ENCODE peak calls at places on chromosomes 7 and 10, in five cellular contexts. Z is PC-3, A is esophagus squamous epithelium, W is H9, H is GM23248. G is an unnamed sample.

GRCh38 chr7:36723951-36724664 is at the start of gene AOAH:
- DNase-seq in Z (no peak), W (no peak), H (no peak), A (peak), G (peak)

GRCh38 chr7:36894190-36894589 is 169.9 kb upstream of the AOAH start:
- DNase-seq in H (no peak), Z (no peak), A (no peak), W (no peak), G (no peak)

GRCh38 chr10:129963831-129964501 is at the start of gene EBF3:
- DNase-seq in H (peak), Z (peak), A (no peak), W (peak), G (no peak)

GRCh38 chr7:101817031-101817929 is at the start of gene CUX1:
- DNase-seq in H (peak), A (no peak), W (peak), Z (peak), G (no peak)

GRCh38 chr10:24381235-24382010 is 172.5 kb downstream of the KIAA1217 start:
- DNase-seq in A (no peak), H (no peak), W (no peak), Z (no peak), G (no peak)

GRCh38 chr7:66169616-66170015 is 35.5 kb upstream of the TPST1 start:
- DNase-seq in A (no peak), W (no peak), H (no peak), Z (no peak), G (no peak)

GRCh38 chr7:13990319-13990983 is 985 bp upstream of the ETV1 start:
- DNase-seq in A (no peak), W (peak), Z (peak), H (peak), G (peak)

GRCh38 chr10:86178401-86179142 is 188.0 kb downstream of the GRID1 start:
- DNase-seq in Z (no peak), W (peak), H (peak), A (no peak), G (no peak)

GRCh38 chr10:124220547-124220946 is 127.1 kb upstream of the CHST15 start:
- DNase-seq in A (no peak), Z (no peak), H (no peak), W (no peak), G (no peak)

GRCh38 chr10:46516660-46517416 is 39.6 kb downstream of the GPRIN2 start:
- DNase-seq in Z (peak), A (no peak), W (peak), H (peak), G (peak)

GRCh38 chr10:123804716-123805115 is 86.9 kb downstream of the CPXM2 start:
- DNase-seq in A (no peak), Z (no peak), W (no peak), H (peak), G (no peak)

GRCh38 chr10:110754375-110755120 is 110.4 kb downstream of the RBM20 start:
- DNase-seq in Z (no peak), W (no peak), H (no peak), A (no peak), G (no peak)

GRCh38 chr10:128158024-128158795 is 32.0 kb upstream of the MKI67 start:
- DNase-seq in A (no peak), Z (no peak), H (no peak), W (no peak), G (no peak)

GRCh38 chr7:50610521-50611277 is 45.5 kb upstream of the DDC start:
- DNase-seq in W (no peak), Z (peak), H (peak), A (no peak), G (no peak)

GRCh38 chr7:155234950-155235789 is 62.5 kb upstream of the INSIG1 start:
- DNase-seq in Z (peak), A (no peak), W (no peak), H (no peak), G (no peak)

GRCh38 chr10:59091239-59091638 is 85.2 kb upstream of the PHYHIPL start:
- DNase-seq in W (no peak), Z (no peak), A (no peak), H (no peak), G (no peak)

GRCh38 chr7:41641006-41641714 is 61.7 kb downstream of the INHBA start:
- DNase-seq in W (no peak), H (no peak), A (no peak), Z (no peak), G (no peak)

GRCh38 chr10:126570631-126571170 is 99.8 kb downstream of the C10orf90 start:
- DNase-seq in Z (no peak), H (peak), A (no peak), W (no peak), G (no peak)

GRCh38 chr7:141416691-141417268 is 134.4 kb upstream of the AGK start:
- DNase-seq in Z (no peak), W (no peak), A (no peak), H (no peak), G (no peak)

GRCh38 chr7:131509087-131509486 is 47.3 kb downstream of the PODXL start:
- DNase-seq in W (no peak), Z (no peak), A (no peak), H (no peak), G (no peak)

GRCh38 chr7:131513245-131514061 is 43.0 kb downstream of the PODXL start:
- DNase-seq in H (peak), W (peak), A (no peak), Z (peak), G (peak)

GRCh38 chr7:131509781-131510180 is 46.6 kb downstream of the PODXL start:
- DNase-seq in A (no peak), Z (no peak), W (no peak), H (no peak), G (no peak)

GRCh38 chr7:131511071-131511470 is 45.4 kb downstream of the PODXL start:
- DNase-seq in A (no peak), Z (no peak), W (no peak), H (no peak), G (no peak)

DNA sequence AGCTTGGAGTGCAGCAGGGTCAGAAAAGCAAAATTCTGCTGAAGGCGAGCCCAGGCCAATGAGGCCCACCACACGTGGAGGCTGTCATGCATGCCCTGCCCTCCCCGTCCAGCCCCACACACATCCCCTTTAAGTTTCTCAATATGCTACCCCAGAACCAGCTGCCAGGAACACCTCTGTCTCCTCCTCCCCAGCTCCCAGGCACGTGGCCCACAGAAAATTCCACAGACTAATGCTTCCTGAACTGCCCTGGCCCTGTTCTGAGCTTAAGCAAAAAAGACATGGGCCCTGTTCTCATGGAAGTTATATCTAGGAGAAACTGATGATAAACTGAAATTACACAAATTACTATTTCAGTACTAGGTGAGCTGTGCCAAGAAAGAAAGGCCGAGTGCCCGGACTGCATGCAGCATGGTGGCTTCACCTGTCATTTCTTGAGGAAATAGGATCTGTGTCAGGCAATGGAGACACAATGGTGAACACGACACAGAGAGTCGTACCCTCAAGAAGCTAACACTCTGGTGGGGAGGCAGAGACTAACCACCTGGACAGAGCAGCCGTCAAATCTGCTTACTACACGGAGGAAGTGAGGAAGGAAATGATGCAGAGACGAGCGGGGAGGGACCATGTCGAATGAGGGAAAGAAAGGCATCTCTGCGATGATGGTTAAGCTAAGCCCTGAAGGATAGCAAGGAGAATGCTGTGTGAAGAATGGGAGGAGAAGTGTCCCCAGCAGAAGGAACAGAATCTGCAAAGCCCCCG is 44.5 kb downstream of the PODXL start:
- DNase-seq in W (no peak), A (no peak), H (no peak), Z (no peak), G (no peak)
- H3K27ac ChIP-seq in W (peak), A (no peak), H (no peak), Z (no peak), G (peak)

GRCh38 chr7:100156331-100157068 is 2.0 kb downstream of the TRAPPC14 start:
- DNase-seq in Z (no peak), A (no peak), W (no peak), H (no peak), G (no peak)
- H3K27ac ChIP-seq in Z (no peak), A (peak), W (no peak), H (no peak), G (peak)

GRCh38 chr7:38229386-38229785 is 44.0 kb downstream of the TARP start:
- DNase-seq in A (no peak), W (no peak), H (peak), Z (peak), G (no peak)
- H3K27ac ChIP-seq in A (no peak), W (no peak), H (no peak), Z (no peak), G (no peak)

GRCh38 chr10:52780391-52781155 is 8.0 kb upstream of the MBL2 start:
- DNase-seq in W (no peak), Z (no peak), H (no peak), A (no peak), G (no peak)
- H3K27ac ChIP-seq in W (no peak), Z (no peak), H (no peak), A (no peak), G (no peak)

DNA sequence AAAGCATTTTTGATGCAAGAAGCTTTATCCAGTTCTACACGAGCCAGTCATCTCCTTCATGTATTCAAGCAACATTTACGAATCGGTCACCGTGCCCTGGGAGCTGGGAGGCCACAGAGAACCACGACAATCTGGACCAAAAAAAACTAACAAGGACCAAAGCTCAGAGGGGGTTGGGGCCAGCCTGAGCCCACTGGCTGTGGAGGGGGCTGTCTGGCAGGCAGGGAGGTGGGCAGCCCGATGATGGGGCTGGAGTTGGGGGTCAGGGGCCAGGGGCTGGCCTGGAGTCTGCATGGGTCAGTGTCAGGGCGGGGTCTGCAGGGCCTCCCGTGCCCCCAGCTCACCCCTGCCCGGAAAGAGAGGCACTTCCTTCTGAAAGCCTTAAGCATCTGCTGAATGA is 12.5 kb upstream of the GRIFIN start:
- DNase-seq in H (peak), W (no peak), Z (no peak), A (no peak), G (no peak)
- H3K27ac ChIP-seq in H (peak), W (no peak), Z (no peak), A (peak), G (peak)

GRCh38 chr7:11192506-11192905 is 218.8 kb downstream of the PHF14 start:
- DNase-seq in A (no peak), H (peak), Z (no peak), W (no peak), G (no peak)
- H3K27ac ChIP-seq in A (peak), H (peak), Z (no peak), W (no peak), G (peak)

GRCh38 chr7:40297741-40298311 is 163.0 kb downstream of the SUGCT start:
- DNase-seq in Z (peak), H (peak), W (no peak), A (no peak), G (no peak)

GRCh38 chr7:40301486-40302065 is 166.8 kb downstream of the SUGCT start:
- DNase-seq in A (no peak), H (peak), Z (no peak), W (no peak), G (no peak)

GRCh38 chr7:40298421-40298820 is 163.6 kb downstream of the SUGCT start:
- DNase-seq in Z (no peak), A (no peak), W (no peak), H (peak), G (no peak)

GRCh38 chr7:40300146-40300655 is 165.4 kb downstream of the SUGCT start:
- DNase-seq in W (no peak), Z (no peak), H (no peak), A (no peak), G (no peak)

DNA sequence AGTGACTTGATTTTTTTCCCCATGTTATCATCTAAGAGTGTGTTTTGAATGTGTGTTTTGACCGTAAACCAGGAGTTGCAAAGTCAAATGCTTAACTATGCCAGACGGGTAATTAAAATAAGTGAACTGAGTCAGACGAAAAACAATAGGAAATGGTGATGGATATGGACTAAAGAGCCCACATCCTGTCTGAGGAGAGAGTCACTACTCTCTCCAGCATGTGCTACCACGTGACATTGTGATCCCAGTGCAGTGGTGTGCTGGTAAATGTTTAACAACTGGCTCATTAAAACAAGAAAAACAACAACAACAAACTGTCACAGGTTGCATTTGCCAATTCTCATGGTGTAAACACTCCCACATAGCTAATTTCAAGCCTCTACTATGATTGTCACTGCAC is 164.3 kb downstream of the SUGCT start:
- DNase-seq in A (no peak), Z (peak), H (peak), W (peak), G (no peak)
- H3K27ac ChIP-seq in A (no peak), Z (no peak), H (peak), W (no peak), G (no peak)

G was measured in breast epithelium.